ENCODE peak calls at places on chromosomes 4 and X, in six cellular contexts. One of them, this sample, is unnamed.

GRCh38 chr4:169256856-169257756 is 13.7 kb downstream of the SH3RF1 start:
- DNase-seq in NCI-H2107: no peak
- DNase-seq in activated CD8-positive, alpha-beta memory T cell treated with anti-CD3 and anti-CD28 coated beads, Interleukin-2, amount 50 U/mL, for 48 hours: no peak
- DNase-seq in NCI-H460: no peak
- DNase-seq in CD8-positive, alpha-beta memory T cell: no peak
- DNase-seq in activated CD4-positive, alpha-beta T cell treated with anti-CD3 and anti-CD28 coated beads, Interleukin-2, amount 10 ng/mL, durations not matched to agents 7 days and 5 days: no peak
- DNase-seq in this sample: no peak

GRCh38 chr4:150217192-150217591 is 138.9 kb downstream of the DCLK2 start:
- DNase-seq in NCI-H2107: no peak
- DNase-seq in activated CD8-positive, alpha-beta memory T cell treated with anti-CD3 and anti-CD28 coated beads, Interleukin-2, amount 50 U/mL, for 48 hours: no peak
- DNase-seq in NCI-H460: peak; percentile 52
- DNase-seq in CD8-positive, alpha-beta memory T cell: no peak
- DNase-seq in activated CD4-positive, alpha-beta T cell treated with anti-CD3 and anti-CD28 coated beads, Interleukin-2, amount 10 ng/mL, durations not matched to agents 7 days and 5 days: no peak
- DNase-seq in this sample: no peak

GRCh38 chrX:37746268-37746931 is 33.5 kb upstream of the CYBB start:
- DNase-seq in NCI-H2107: no peak
- DNase-seq in activated CD8-positive, alpha-beta memory T cell treated with anti-CD3 and anti-CD28 coated beads, Interleukin-2, amount 50 U/mL, for 48 hours: peak; percentile 58
- DNase-seq in NCI-H460: no peak
- DNase-seq in CD8-positive, alpha-beta memory T cell: no peak
- DNase-seq in activated CD4-positive, alpha-beta T cell treated with anti-CD3 and anti-CD28 coated beads, Interleukin-2, amount 10 ng/mL, durations not matched to agents 7 days and 5 days: no peak
- DNase-seq in this sample: no peak

GRCh38 chrX:84224741-84225140 is 36.7 kb upstream of the RPS6KA6 start:
- DNase-seq in NCI-H2107: no peak
- DNase-seq in activated CD8-positive, alpha-beta memory T cell treated with anti-CD3 and anti-CD28 coated beads, Interleukin-2, amount 50 U/mL, for 48 hours: no peak
- DNase-seq in NCI-H460: no peak
- DNase-seq in CD8-positive, alpha-beta memory T cell: no peak
- DNase-seq in activated CD4-positive, alpha-beta T cell treated with anti-CD3 and anti-CD28 coated beads, Interleukin-2, amount 10 ng/mL, durations not matched to agents 7 days and 5 days: no peak
- DNase-seq in this sample: no peak

GRCh38 chrX:15594371-15594770 is 6.4 kb downstream of the ACE2 start:
- DNase-seq in NCI-H2107: no peak
- DNase-seq in activated CD8-positive, alpha-beta memory T cell treated with anti-CD3 and anti-CD28 coated beads, Interleukin-2, amount 50 U/mL, for 48 hours: no peak
- DNase-seq in NCI-H460: no peak
- DNase-seq in CD8-positive, alpha-beta memory T cell: no peak
- DNase-seq in activated CD4-positive, alpha-beta T cell treated with anti-CD3 and anti-CD28 coated beads, Interleukin-2, amount 10 ng/mL, durations not matched to agents 7 days and 5 days: no peak
- DNase-seq in this sample: no peak

GRCh38 chrX:10098235-10098819 is 58.4 kb upstream of the CLCN4 start:
- DNase-seq in NCI-H2107: no peak
- DNase-seq in activated CD8-positive, alpha-beta memory T cell treated with anti-CD3 and anti-CD28 coated beads, Interleukin-2, amount 50 U/mL, for 48 hours: no peak
- DNase-seq in NCI-H460: no peak
- DNase-seq in CD8-positive, alpha-beta memory T cell: peak; percentile 52
- DNase-seq in activated CD4-positive, alpha-beta T cell treated with anti-CD3 and anti-CD28 coated beads, Interleukin-2, amount 10 ng/mL, durations not matched to agents 7 days and 5 days: peak; percentile 73
- DNase-seq in this sample: no peak

GRCh38 chr4:147284218-147284617 is 196.7 kb upstream of the EDNRA start:
- DNase-seq in NCI-H2107: no peak
- DNase-seq in activated CD8-positive, alpha-beta memory T cell treated with anti-CD3 and anti-CD28 coated beads, Interleukin-2, amount 50 U/mL, for 48 hours: no peak
- DNase-seq in NCI-H460: no peak
- DNase-seq in CD8-positive, alpha-beta memory T cell: no peak
- DNase-seq in activated CD4-positive, alpha-beta T cell treated with anti-CD3 and anti-CD28 coated beads, Interleukin-2, amount 10 ng/mL, durations not matched to agents 7 days and 5 days: no peak
- DNase-seq in this sample: no peak

GRCh38 chr4:165763640-165764039 is 109.4 kb upstream of the TLL1 start:
- DNase-seq in NCI-H2107: no peak
- DNase-seq in activated CD8-positive, alpha-beta memory T cell treated with anti-CD3 and anti-CD28 coated beads, Interleukin-2, amount 50 U/mL, for 48 hours: no peak
- DNase-seq in NCI-H460: no peak
- DNase-seq in CD8-positive, alpha-beta memory T cell: no peak
- DNase-seq in activated CD4-positive, alpha-beta T cell treated with anti-CD3 and anti-CD28 coated beads, Interleukin-2, amount 10 ng/mL, durations not matched to agents 7 days and 5 days: no peak
- DNase-seq in this sample: no peak

GRCh38 chrX:112941209-112941788 is 100.7 kb upstream of the AMOT start:
- DNase-seq in NCI-H2107: no peak
- DNase-seq in activated CD8-positive, alpha-beta memory T cell treated with anti-CD3 and anti-CD28 coated beads, Interleukin-2, amount 50 U/mL, for 48 hours: no peak
- DNase-seq in NCI-H460: peak; percentile 1
- DNase-seq in CD8-positive, alpha-beta memory T cell: no peak
- DNase-seq in activated CD4-positive, alpha-beta T cell treated with anti-CD3 and anti-CD28 coated beads, Interleukin-2, amount 10 ng/mL, durations not matched to agents 7 days and 5 days: no peak
- DNase-seq in this sample: no peak

GRCh38 chr4:173652283-173652931 is 122.4 kb upstream of the HAND2 start:
- DNase-seq in NCI-H2107: no peak
- DNase-seq in activated CD8-positive, alpha-beta memory T cell treated with anti-CD3 and anti-CD28 coated beads, Interleukin-2, amount 50 U/mL, for 48 hours: no peak
- DNase-seq in NCI-H460: no peak
- DNase-seq in CD8-positive, alpha-beta memory T cell: no peak
- DNase-seq in activated CD4-positive, alpha-beta T cell treated with anti-CD3 and anti-CD28 coated beads, Interleukin-2, amount 10 ng/mL, durations not matched to agents 7 days and 5 days: no peak
- DNase-seq in this sample: no peak

GRCh38 chr4:2054217-2054616 is 4.9 kb upstream of the NAT8L start:
- DNase-seq in NCI-H2107: no peak
- DNase-seq in activated CD8-positive, alpha-beta memory T cell treated with anti-CD3 and anti-CD28 coated beads, Interleukin-2, amount 50 U/mL, for 48 hours: no peak
- DNase-seq in NCI-H460: no peak
- DNase-seq in CD8-positive, alpha-beta memory T cell: no peak
- DNase-seq in activated CD4-positive, alpha-beta T cell treated with anti-CD3 and anti-CD28 coated beads, Interleukin-2, amount 10 ng/mL, durations not matched to agents 7 days and 5 days: no peak
- DNase-seq in this sample: no peak

GRCh38 chr4:17309567-17310268 is 202.2 kb downstream of the QDPR start:
- DNase-seq in NCI-H2107: no peak
- DNase-seq in activated CD8-positive, alpha-beta memory T cell treated with anti-CD3 and anti-CD28 coated beads, Interleukin-2, amount 50 U/mL, for 48 hours: no peak
- DNase-seq in NCI-H460: no peak
- DNase-seq in CD8-positive, alpha-beta memory T cell: no peak
- DNase-seq in activated CD4-positive, alpha-beta T cell treated with anti-CD3 and anti-CD28 coated beads, Interleukin-2, amount 10 ng/mL, durations not matched to agents 7 days and 5 days: no peak
- DNase-seq in this sample: no peak

This sample was measured in type B pancreatic cell.